ENCODE peak calls at places on chromosomes 12 and 14, in ten cellular contexts. Y, F, P, L, Q, V, T, X, O and W are unnamed samples.

GRCh38 chr14:75831455-75831854 is 150.3 kb downstream of the TGFB3 start:
- DNase-seq in V (no peak), O (peak), Q (no peak), P (peak), L (no peak), Y (no peak), T (no peak), X (peak), F (peak), W (peak)

GRCh38 chr14:61569783-61570182 is 125.5 kb upstream of the HIF1A start:
- DNase-seq in Q (no peak), Y (no peak), L (no peak), F (peak), X (peak), P (no peak), V (peak), O (peak), T (no peak), W (peak)

GRCh38 chr12:80272516-80272915 is 171.5 kb upstream of the PTPRQ start:
- DNase-seq in V (no peak), P (no peak), X (no peak), F (no peak), T (no peak), O (no peak), Y (no peak), Q (no peak), L (no peak), W (no peak)

GRCh38 chr14:38256358-38256840 is 506 bp upstream of the CLEC14A start:
- DNase-seq in Q (no peak), T (no peak), O (peak), Y (no peak), X (no peak), V (peak), P (no peak), F (peak), L (no peak), W (peak)

GRCh38 chr14:87233806-87234384 is 759.1 kb downstream of the GALC start:
- DNase-seq in F (no peak), X (no peak), T (no peak), O (no peak), L (no peak), Q (no peak), Y (peak), V (no peak), P (no peak), W (no peak)

GRCh38 chr14:69615471-69616407 is 4.3 kb downstream of the SUSD6 start:
- DNase-seq in P (no peak), F (peak), Y (no peak), V (peak), X (peak), T (no peak), L (peak), Q (no peak), O (peak), W (peak)

GRCh38 chr12:7042847-7043246 is 17.7 kb upstream of the C1S start:
- DNase-seq in O (no peak), L (no peak), P (no peak), T (no peak), X (no peak), V (no peak), Y (no peak), F (peak), Q (peak), W (no peak)

GRCh38 chr14:54275997-54276396 is 120.8 kb upstream of the CDKN3 start:
- DNase-seq in O (no peak), X (no peak), Y (no peak), F (no peak), L (no peak), T (no peak), Q (no peak), P (no peak), V (no peak), W (no peak)

GRCh38 chr12:115335594-115335993 is 651.6 kb upstream of the TBX3 start:
- DNase-seq in Y (no peak), Q (no peak), T (no peak), X (no peak), P (no peak), F (no peak), O (no peak), V (no peak), L (no peak), W (no peak)

GRCh38 chr12:6866920-6867406 is 368 bp upstream of the TPI1 start:
- DNase-seq in V (no peak), X (no peak), O (peak), P (no peak), T (no peak), Y (no peak), F (no peak), L (peak), Q (no peak), W (no peak)

GRCh38 chr14:23547924-23548323 is 3.6 kb downstream of the ZFHX2 start:
- DNase-seq in V (no peak), Y (no peak), F (no peak), Q (no peak), P (no peak), X (no peak), O (no peak), L (no peak), T (no peak), W (no peak)

GRCh38 chr12:16520328-16520727 is 85.6 kb downstream of the LMO3 start:
- DNase-seq in T (no peak), V (no peak), O (no peak), Q (no peak), P (no peak), F (no peak), X (no peak), L (no peak), Y (no peak), W (no peak)

GRCh38 chr12:121974026-121974985 is 47.4 kb upstream of the BCL7A start:
- DNase-seq in T (no peak), F (no peak), Y (no peak), O (no peak), V (no peak), X (no peak), L (no peak), P (no peak), Q (peak), W (no peak)

GRCh38 chr12:111686574-111687105 is 787 bp downstream of the ACAD10 start:
- DNase-seq in O (no peak), L (no peak), X (no peak), V (no peak), Y (no peak), F (no peak), Q (no peak), T (no peak), P (no peak), W (no peak)

GRCh38 chr14:55926007-55926406 is 192.2 kb upstream of the PELI2 start:
- DNase-seq in T (no peak), F (no peak), X (no peak), L (peak), P (no peak), V (no peak), O (no peak), Y (no peak), Q (no peak), W (no peak)

GRCh38 chr14:22393796-22394195 is 195.2 kb downstream of the DAD1 start:
- DNase-seq in Q (no peak), F (no peak), X (no peak), P (no peak), O (no peak), Y (no peak), V (no peak), L (no peak), T (no peak), W (no peak)

GRCh38 chr12:92088802-92089201 is 56.8 kb downstream of the BTG1 start:
- DNase-seq in F (no peak), Q (no peak), O (no peak), V (no peak), T (no peak), L (no peak), X (no peak), P (no peak), Y (no peak), W (no peak)

DNA sequence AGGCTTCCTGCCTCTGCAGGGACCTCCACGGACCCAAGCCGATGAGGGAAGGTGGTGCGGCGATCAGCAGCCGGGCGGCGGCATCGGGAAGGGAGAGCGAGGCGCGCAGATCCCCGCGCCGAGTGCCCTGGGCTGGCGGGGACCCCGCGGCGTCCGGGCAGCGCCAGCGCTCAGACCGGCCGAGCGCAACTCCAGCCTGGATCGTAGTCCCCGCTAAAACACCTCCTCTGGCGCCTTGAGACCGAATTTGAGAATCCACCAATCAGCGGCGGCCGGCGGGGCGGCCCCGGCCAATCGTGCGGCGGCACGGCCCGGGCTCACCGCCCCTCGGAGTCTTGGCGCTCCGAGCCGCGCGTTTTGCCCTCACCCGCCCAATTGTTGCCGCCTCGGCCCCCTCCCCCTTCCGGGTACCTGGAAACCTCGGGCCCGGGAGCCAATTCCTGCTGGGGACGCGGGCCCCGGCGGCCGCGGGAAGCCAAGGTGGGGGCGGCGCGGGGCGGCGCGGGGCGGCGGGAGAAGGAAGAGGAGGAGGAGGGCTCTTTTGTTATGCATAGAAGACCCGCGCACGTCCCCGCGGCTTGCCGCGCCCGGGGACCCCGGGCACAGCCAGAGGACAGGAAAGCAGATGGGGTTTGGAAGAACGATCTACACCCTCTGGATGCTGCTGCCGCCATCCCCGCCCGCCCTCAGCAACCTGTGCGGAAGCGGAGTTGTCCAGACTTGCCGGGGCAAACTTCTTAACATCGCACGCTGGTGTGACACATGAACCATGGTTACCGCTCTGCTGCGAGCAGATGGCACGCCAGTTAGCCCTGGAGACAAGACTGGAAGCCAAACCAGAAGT is at the start of gene E2F7:
- DNase-seq in F (peak), T (peak), O (peak), X (peak), P (peak), Q (peak), Y (peak), L (peak), V (peak), W (peak)
- TF ChIP-seq CTCF in F (no peak), T (no peak), O (no peak), X (no peak), P (no peak), Q (no peak), Y (no peak), L (no peak), V (no peak), W (no peak)

GRCh38 chr14:35083530-35084150 is 37.6 kb downstream of the FAM177A1 start:
- DNase-seq in V (no peak), Q (no peak), T (no peak), L (no peak), P (no peak), O (no peak), F (no peak), X (no peak), Y (no peak), W (no peak)
- TF ChIP-seq CTCF in V (no peak), Q (no peak), T (no peak), L (no peak), P (no peak), O (no peak), F (no peak), X (no peak), Y (no peak), W (no peak)

DNA sequence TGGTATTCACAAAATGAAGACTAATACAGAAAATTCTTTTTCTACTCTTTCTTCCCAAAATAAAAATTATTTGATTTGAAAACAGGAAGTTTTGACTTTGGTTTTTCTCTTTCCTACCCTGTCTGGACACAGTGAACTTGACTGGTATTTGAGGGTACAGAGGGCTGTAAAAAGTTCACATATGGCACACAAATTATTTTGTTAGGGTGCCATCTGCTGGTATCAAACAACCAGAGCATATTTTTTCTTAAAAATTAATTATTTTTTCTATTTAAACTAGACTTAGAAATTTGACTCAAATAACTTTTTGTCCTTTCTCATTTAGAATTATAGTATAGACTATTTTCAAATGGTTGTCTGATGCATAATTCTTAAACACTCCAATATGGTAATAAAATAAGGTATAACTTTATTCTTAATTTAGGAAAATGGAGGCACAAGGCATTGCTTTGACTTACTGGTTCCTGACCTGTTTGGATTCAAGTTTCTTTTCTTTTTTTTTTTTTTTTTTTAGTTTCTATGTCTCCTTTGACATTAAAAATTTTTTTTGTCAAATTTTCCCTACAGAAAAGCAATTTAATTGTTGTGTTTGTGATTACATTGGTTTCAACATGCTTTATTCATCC is 390.6 kb downstream of the PRKD1 start:
- DNase-seq in P (no peak), Y (no peak), F (peak), Q (no peak), L (no peak), V (no peak), O (no peak), X (no peak), T (no peak), W (no peak)
- TF ChIP-seq CTCF in P (peak), Y (no peak), F (peak), Q (peak), L (no peak), V (peak), O (no peak), X (peak), T (peak), W (no peak)

DNA sequence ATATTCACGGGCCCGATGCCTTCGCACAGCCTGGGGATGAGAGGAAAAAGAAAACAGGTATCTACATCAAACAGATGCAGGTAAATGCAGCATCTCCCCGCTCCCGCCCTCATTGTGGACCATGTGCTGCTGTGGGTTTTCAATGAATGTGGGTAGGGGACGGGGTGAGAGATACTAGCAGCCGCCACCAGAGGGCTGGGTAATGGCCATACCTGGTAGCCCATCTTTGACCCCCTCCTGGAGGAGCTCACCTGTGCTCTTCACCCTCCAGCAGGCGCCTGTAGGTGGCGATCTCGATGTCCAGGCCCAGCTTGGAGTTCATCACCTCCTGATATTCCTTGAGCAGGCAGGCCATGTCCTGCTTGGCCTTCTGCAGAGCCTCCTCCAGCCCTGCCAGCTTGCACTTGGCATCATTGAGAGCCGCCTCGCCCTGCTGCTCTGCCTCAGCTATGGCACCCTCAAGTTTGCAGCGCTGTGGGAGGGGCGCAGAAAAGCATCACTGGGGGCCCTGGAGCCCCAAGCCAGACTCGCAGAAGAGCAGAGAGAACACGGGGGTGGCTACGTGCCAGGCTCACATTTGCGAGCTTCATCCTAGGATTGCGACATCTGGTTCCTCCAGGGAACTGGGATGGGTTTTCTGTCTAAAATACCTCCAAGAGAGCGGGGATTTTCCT is 10.2 kb downstream of the KRT82 start:
- DNase-seq in Y (no peak), T (no peak), Q (no peak), V (no peak), O (no peak), X (peak), L (no peak), F (peak), P (peak), W (peak)
- TF ChIP-seq CTCF in Y (peak), T (peak), Q (peak), V (no peak), O (no peak), X (no peak), L (peak), F (peak), P (peak), W (peak)

DNA sequence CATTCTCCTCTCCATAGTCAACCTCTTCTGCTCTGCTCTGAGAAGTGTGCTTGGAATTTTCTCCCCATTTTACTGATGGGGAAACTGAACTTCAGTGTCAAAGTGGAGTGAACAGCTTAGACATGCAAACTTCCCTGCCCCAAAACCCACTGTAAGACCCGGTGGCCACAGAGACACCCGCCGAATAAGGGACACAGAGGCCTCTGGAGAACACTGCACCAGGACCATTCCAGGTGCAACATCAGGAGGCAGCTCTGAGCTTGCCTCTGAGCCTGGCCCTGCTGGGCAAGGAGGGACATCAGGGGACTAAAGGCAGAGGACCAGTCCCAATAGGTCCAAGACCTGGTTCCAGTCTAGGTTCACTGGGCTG is 1.7 kb downstream of the HDAC7 start:
- DNase-seq in Y (no peak), V (no peak), L (peak), F (no peak), X (no peak), T (no peak), O (no peak), P (no peak), Q (no peak), W (no peak)
- TF ChIP-seq CTCF in Y (no peak), V (no peak), L (no peak), F (no peak), X (no peak), T (peak), O (no peak), P (no peak), Q (no peak), W (no peak)